ENCODE peak calls at places on chromosomes 6 and 20, in nine cellular contexts. E is cardiac muscle cell, K is adrenal gland, X is uterus, G is body of pancreas, U is psoas muscle, T is cardiac fibroblast, N is tibial nerve, J is Caco-2. Z is an unnamed sample.

GRCh38 chr6:113450061-113450465 is 407.1 kb upstream of the MARCKS start:
- DNase-seq in E (peak; percentile 1), K (no peak), X (no peak), G (no peak), U (no peak), T (peak; percentile 45), N (no peak), J (no peak), Z (peak; percentile 46)

GRCh38 chr6:3867616-3868502 is 18.7 kb downstream of the FAM50B start:
- DNase-seq in E (no peak), K (no peak), X (no peak), G (no peak), U (no peak), T (peak; percentile 42), N (no peak), J (no peak), Z (peak; percentile 82)

GRCh38 chr6:21767891-21768659 is 174.5 kb downstream of the SOX4 start:
- DNase-seq in E (no peak), K (no peak), X (no peak), G (no peak), U (no peak), T (peak; percentile 61), N (no peak), J (no peak), Z (peak; percentile 76)

GRCh38 chr6:130879826-130880225 is 52.6 kb downstream of the SMLR1 start:
- DNase-seq in E (peak; percentile 52), K (no peak), X (no peak), G (no peak), U (no peak), T (no peak), N (no peak), J (no peak), Z (no peak)

GRCh38 chr20:56631318-56631989 is 2.3 kb downstream of the TFAP2C start:
- DNase-seq in E (peak; percentile 34), K (no peak), X (no peak), G (no peak), U (no peak), T (no peak), N (no peak), J (no peak), Z (no peak)

GRCh38 chr20:32314768-32315167 is 37.3 kb downstream of the KIF3B start:
- DNase-seq in E (no peak), K (no peak), X (no peak), G (no peak), U (no peak), T (no peak), N (no peak), J (peak; percentile 38), Z (no peak)

GRCh38 chr6:11744101-11744500 is 34.5 kb downstream of the ADTRP start:
- DNase-seq in E (no peak), K (no peak), X (no peak), G (no peak), U (no peak), T (no peak), N (no peak), J (no peak), Z (no peak)

GRCh38 chr6:139567095-139567494 is 192.6 kb upstream of the CITED2 start:
- DNase-seq in E (no peak), K (no peak), X (no peak), G (no peak), U (no peak), T (no peak), N (no peak), J (no peak), Z (no peak)

GRCh38 chr6:137869781-137870180 is 2.7 kb downstream of the TNFAIP3 start:
- DNase-seq in E (no peak), K (no peak), X (no peak), G (no peak), U (no peak), T (no peak), N (no peak), J (no peak), Z (no peak)

GRCh38 chr6:137870286-137870685 is 3.2 kb downstream of the TNFAIP3 start:
- DNase-seq in E (no peak), K (no peak), X (no peak), G (no peak), U (no peak), T (no peak), N (no peak), J (no peak), Z (no peak)

GRCh38 chr6:137872071-137872470 is 5.0 kb downstream of the TNFAIP3 start:
- DNase-seq in E (no peak), K (no peak), X (no peak), G (no peak), U (no peak), T (no peak), N (no peak), J (no peak), Z (peak; percentile 49)

GRCh38 chr6:137871299-137871698 is 4.2 kb downstream of the TNFAIP3 start:
- DNase-seq in E (no peak), K (no peak), X (no peak), G (no peak), U (no peak), T (no peak), N (no peak), J (no peak), Z (no peak)

DNA sequence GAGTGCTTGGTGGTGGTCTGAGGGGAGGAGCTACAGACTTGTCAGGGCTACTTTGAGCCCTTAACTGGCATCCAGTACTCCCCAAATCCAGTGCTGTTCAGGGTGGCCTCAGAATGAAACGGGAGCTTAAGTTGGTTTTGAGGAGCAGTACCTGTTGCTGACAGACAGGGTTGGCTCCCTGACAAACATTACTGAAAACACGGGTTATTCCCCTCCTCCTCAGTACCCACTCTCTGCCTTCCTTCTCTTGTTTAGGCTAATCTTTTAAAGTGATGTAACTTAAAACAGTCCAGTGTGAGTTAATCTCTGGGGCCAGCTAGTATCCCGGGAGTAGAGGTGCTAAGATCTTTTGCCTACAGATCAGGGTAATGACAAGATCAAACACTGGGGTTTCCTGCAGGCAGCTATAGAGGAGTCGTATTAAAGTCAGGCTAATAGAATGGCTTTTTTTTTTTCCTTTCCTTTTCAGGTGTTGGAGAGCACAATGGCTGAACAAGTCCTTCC is 3.7 kb downstream of the TNFAIP3 start:
- DNase-seq in E (no peak), K (no peak), X (no peak), G (no peak), U (no peak), T (no peak), N (no peak), J (no peak), Z (no peak)
- TF ChIP-seq CTCF in E (no peak), K (no peak), X (peak; percentile 13), G (no peak), U (peak; percentile 4), T (peak; percentile 34), N (no peak), J (no peak), Z (peak; percentile 20)

GRCh38 chr6:27138398-27138797 is 109.1 kb upstream of the PRSS16 start:
- DNase-seq in E (no peak), K (no peak), X (no peak), G (no peak), U (no peak), T (no peak), N (no peak), J (no peak), Z (no peak)

GRCh38 chr6:27138837-27139752 is 108.4 kb upstream of the PRSS16 start:
- DNase-seq in E (peak; percentile 63), K (peak; percentile 39), X (peak; percentile 47), G (peak; percentile 39), U (no peak), T (peak; percentile 62), N (no peak), J (no peak), Z (no peak)

GRCh38 chr6:27136077-27136644 is 111.3 kb upstream of the PRSS16 start:
- DNase-seq in E (no peak), K (no peak), X (no peak), G (no peak), U (no peak), T (no peak), N (no peak), J (no peak), Z (no peak)

GRCh38 chr6:27135087-27135657 is 112.3 kb upstream of the PRSS16 start:
- DNase-seq in E (no peak), K (no peak), X (no peak), G (no peak), U (no peak), T (no peak), N (no peak), J (no peak), Z (no peak)

DNA sequence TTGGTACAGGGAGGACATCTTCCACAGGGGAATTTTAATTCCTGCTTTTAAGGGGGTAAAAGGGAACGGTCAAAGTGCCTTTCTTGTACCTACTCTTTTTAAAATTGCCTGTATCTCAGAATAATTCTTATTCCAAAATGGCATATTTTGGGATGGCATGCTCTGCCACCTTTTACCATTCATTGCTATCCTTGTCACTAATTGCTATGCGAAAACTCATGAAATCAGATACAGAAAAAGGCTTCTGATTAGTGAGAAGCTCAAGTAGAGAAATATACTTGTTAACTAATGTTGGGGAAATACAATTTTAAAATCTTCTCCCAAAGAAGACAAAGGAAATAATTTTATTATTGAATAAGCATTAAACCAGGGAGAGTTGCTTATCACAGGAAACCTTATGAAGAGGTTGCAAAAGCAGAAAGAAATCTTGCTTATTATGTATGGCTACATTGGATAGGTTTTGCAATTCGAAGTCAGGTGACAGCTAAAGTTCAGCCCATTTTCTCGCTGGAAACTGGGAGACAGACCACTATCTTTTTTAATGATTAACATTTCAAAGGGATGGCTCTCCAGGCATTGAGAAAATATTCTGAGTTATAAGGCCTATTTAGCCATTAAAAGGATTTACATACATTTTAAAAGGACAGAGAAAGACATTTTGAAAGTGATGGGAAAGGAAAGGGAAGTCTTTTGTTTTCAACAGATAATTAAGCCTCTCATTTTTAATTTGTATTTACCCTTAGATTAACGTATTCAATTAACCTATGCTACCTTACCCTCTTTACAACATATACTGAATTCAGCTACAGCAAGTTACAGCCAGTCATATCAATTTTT is 110.3 kb upstream of the PRSS16 start:
- DNase-seq in E (no peak), K (no peak), X (no peak), G (no peak), U (no peak), T (no peak), N (no peak), J (no peak), Z (no peak)
- H3K4me3 ChIP-seq in E (no peak overlapping the region), K (no peak overlapping the region), X (no peak overlapping the region), G (no peak overlapping the region), U (no peak overlapping the region), T (no peak overlapping the region), N (no peak overlapping the region), J (no peak overlapping the region), Z (no peak overlapping the region)

GRCh38 chr6:90274481-90275030 is 22.1 kb downstream of the BACH2 start:
- DNase-seq in E (no peak), K (no peak), X (no peak), G (peak; percentile 38), U (no peak), T (no peak), N (no peak), J (no peak), Z (no peak)
- TF ChIP-seq CTCF in E (no peak), K (no peak), X (no peak), G (no peak), U (no peak), T (no peak), N (no peak), J (peak; percentile 15), Z (no peak)

DNA sequence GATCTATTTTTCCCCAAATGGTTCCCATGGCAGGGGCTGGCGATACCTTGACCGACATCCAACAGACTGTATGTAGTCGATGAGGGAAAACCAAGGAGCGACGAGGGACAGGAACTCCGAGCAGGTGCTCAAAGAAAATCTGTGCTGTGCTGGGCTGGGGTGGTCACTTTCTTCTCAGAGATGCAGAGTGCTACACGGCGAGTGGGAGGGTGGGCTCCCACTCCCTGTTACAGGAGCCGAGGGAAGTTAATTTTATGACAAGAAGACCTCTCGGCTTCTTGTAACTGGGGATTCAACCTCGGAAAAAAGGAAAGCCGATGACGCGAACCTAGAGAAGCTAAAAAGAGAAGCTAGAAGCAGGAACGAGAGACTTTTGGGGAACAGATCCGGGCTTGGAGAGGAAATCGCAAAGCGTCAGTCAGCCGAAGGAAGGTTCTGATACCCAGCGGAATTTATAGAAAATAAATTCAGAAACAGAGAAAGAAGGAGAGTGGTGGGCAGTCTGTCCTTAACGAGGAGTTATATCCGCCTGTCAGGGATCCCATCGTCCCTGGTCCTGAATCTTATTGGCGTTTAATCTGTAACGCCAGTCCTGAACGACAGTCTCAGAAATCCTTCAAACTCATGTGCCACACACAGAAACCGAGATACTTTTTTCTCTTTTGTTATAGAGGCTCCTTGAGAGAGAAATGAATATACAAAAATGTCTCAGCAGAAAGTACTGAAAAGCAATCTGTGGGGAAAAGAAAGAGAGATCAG is 84.6 kb upstream of the ZNF322 start:
- DNase-seq in E (no peak), K (no peak), X (no peak), G (no peak), U (no peak), T (no peak), N (no peak), J (no peak), Z (no peak)
- H3K4me3 ChIP-seq in E (peak overlapping the region; percentile 30), K (no peak overlapping the region), X (no peak overlapping the region), G (no peak overlapping the region), U (no peak overlapping the region), T (no peak overlapping the region), N (no peak overlapping the region), J (no peak overlapping the region), Z (peak overlapping the region; percentile 39)

Z was measured in AG10803.